ENCODE peak calls at places on chromosomes 2 and 18, in six cellular contexts. K, O, Q, F, S and E are unnamed samples.

GRCh38 chr2:161223139-161223732 is 63.0 kb downstream of the TANK start:
- DNase-seq in K (peak), O (peak), Q (no peak), F (peak), S (no peak), E (peak)

GRCh38 chr2:162092656-162093556 is 18.9 kb upstream of the DPP4 start:
- DNase-seq in K (no peak), O (no peak), Q (no peak), F (no peak), S (no peak), E (no peak)

GRCh38 chr2:178328037-178328436 is 122.9 kb downstream of the PRKRA start:
- DNase-seq in K (no peak), O (no peak), Q (no peak), F (no peak), S (no peak), E (no peak)

GRCh38 chr2:101752708-101753107 is 55.2 kb downstream of the MAP4K4 start:
- DNase-seq in K (no peak), O (no peak), Q (peak), F (no peak), S (no peak), E (no peak)

GRCh38 chr18:67318651-67319050 is 197.9 kb downstream of the DSEL start:
- DNase-seq in K (no peak), O (no peak), Q (no peak), F (no peak), S (no peak), E (no peak)

GRCh38 chr2:46776687-46777327 is 138.8 kb downstream of the MCFD2 start:
- DNase-seq in K (peak), O (peak), Q (peak), F (no peak), S (no peak), E (peak)

GRCh38 chr18:55489742-55490055 is 98.3 kb downstream of the TCF4 start:
- DNase-seq in K (no peak), O (no peak), Q (no peak), F (peak), S (no peak), E (no peak)

GRCh38 chr2:240930631-240931318 is 24.6 kb downstream of the CROCC2 start:
- DNase-seq in K (no peak), O (no peak), Q (no peak), F (no peak), S (peak), E (no peak)

GRCh38 chr2:231532189-231533035 is 2.2 kb upstream of the NMUR1 start:
- DNase-seq in K (no peak), O (peak), Q (no peak), F (no peak), S (no peak), E (no peak)

GRCh38 chr2:120446236-120447121 is 100.5 kb downstream of the INHBB start:
- DNase-seq in K (no peak), O (no peak), Q (no peak), F (no peak), S (peak), E (no peak)

GRCh38 chr2:70958759-70959158 is 19.7 kb upstream of the ANKRD53 start:
- DNase-seq in K (no peak), O (no peak), Q (no peak), F (no peak), S (peak), E (no peak)

GRCh38 chr2:208315081-208315788 is 49.2 kb downstream of the PIKFYVE start:
- DNase-seq in K (no peak), O (no peak), Q (no peak), F (no peak), S (peak), E (no peak)

GRCh38 chr2:237731663-237732062 is 66.9 kb upstream of the RBM44 start:
- DNase-seq in K (no peak), O (peak), Q (no peak), F (no peak), S (no peak), E (no peak)

GRCh38 chr2:182229288-182229687 is 197.5 kb downstream of the PDE1A start:
- DNase-seq in K (no peak), O (no peak), Q (no peak), F (no peak), S (no peak), E (no peak)

GRCh38 chr2:169822785-169823392 is 1.8 kb downstream of the METTL5 start:
- DNase-seq in K (no peak), O (no peak), Q (no peak), F (no peak), S (no peak), E (no peak)

GRCh38 chr2:24509425-24509824 is 18.4 kb downstream of the NCOA1 start:
- DNase-seq in K (no peak), O (no peak), Q (no peak), F (no peak), S (no peak), E (no peak)

GRCh38 chr2:45010706-45011036 is 1.4 kb upstream of the SIX2 start:
- DNase-seq in K (no peak), O (no peak), Q (no peak), F (peak), S (no peak), E (peak)

GRCh38 chr2:109378682-109379081 is 235.1 kb downstream of the SEPTIN10 start:
- DNase-seq in K (no peak), O (no peak), Q (no peak), F (no peak), S (no peak), E (no peak)

GRCh38 chr2:85802337-85803103 is 48.7 kb downstream of the ATOH8 start:
- DNase-seq in K (no peak), O (no peak), Q (no peak), F (peak), S (no peak), E (no peak)

GRCh38 chr2:73307720-73308119 is 14.4 kb upstream of the EGR4 start:
- DNase-seq in K (no peak), O (no peak), Q (no peak), F (no peak), S (no peak), E (no peak)